ENCODE peak calls at places on chromosomes 4 and X, in eight cellular contexts. One of them, this sample, is unnamed.

GRCh38 chr4:23614284-23614892 is 275.5 kb downstream of the PPARGC1A start:
- DNase-seq in neural crest cell: no peak
- DNase-seq in AG09319: no peak
- DNase-seq in spleen: no peak
- DNase-seq in MM.1S: peak
- DNase-seq in endodermal cell: peak
- DNase-seq in RWPE1: no peak
- DNase-seq in lower leg skin: no peak
- DNase-seq in this sample: no peak

GRCh38 chr4:185710487-185710995 is 101.5 kb downstream of the SORBS2 start:
- DNase-seq in neural crest cell: no peak
- DNase-seq in AG09319: no peak
- DNase-seq in spleen: no peak
- DNase-seq in endodermal cell: no peak
- DNase-seq in RWPE1: no peak
- DNase-seq in lower leg skin: no peak
- DNase-seq in MM.1S: no peak
- DNase-seq in this sample: no peak

GRCh38 chrX:42832764-42833549 is 55.0 kb upstream of the PPP1R2C start:
- DNase-seq in spleen: no peak
- DNase-seq in AG09319: no peak
- DNase-seq in neural crest cell: no peak
- DNase-seq in RWPE1: no peak
- DNase-seq in MM.1S: no peak
- DNase-seq in endodermal cell: no peak
- DNase-seq in lower leg skin: no peak
- DNase-seq in this sample: no peak

GRCh38 chrX:99117011-99117410 is 1293.1 kb downstream of the PCDH19 start:
- DNase-seq in neural crest cell: no peak
- DNase-seq in MM.1S: no peak
- DNase-seq in AG09319: no peak
- DNase-seq in spleen: no peak
- DNase-seq in endodermal cell: no peak
- DNase-seq in RWPE1: no peak
- DNase-seq in lower leg skin: no peak
- DNase-seq in this sample: no peak

GRCh38 chrX:14528629-14529287 is 578 bp upstream of the GLRA2 start:
- DNase-seq in neural crest cell: peak
- DNase-seq in lower leg skin: peak
- DNase-seq in AG09319: no peak
- DNase-seq in MM.1S: peak
- DNase-seq in RWPE1: peak
- DNase-seq in spleen: peak
- DNase-seq in endodermal cell: peak
- DNase-seq in this sample: peak

GRCh38 chr4:132417220-132417619 is 731.9 kb upstream of the PCDH10 start:
- DNase-seq in MM.1S: no peak
- DNase-seq in RWPE1: no peak
- DNase-seq in spleen: no peak
- DNase-seq in lower leg skin: no peak
- DNase-seq in neural crest cell: no peak
- DNase-seq in endodermal cell: no peak
- DNase-seq in AG09319: no peak
- DNase-seq in this sample: no peak

GRCh38 chr4:122050836-122051235 is 99.0 kb upstream of the TRPC3 start:
- DNase-seq in RWPE1: no peak
- DNase-seq in neural crest cell: no peak
- DNase-seq in AG09319: no peak
- DNase-seq in lower leg skin: no peak
- DNase-seq in endodermal cell: no peak
- DNase-seq in spleen: no peak
- DNase-seq in MM.1S: no peak
- DNase-seq in this sample: no peak

GRCh38 chr4:7813674-7814073 is 126.0 kb downstream of the AFAP1 start:
- DNase-seq in lower leg skin: peak
- DNase-seq in RWPE1: no peak
- DNase-seq in AG09319: no peak
- DNase-seq in spleen: no peak
- DNase-seq in neural crest cell: no peak
- DNase-seq in endodermal cell: no peak
- DNase-seq in MM.1S: no peak
- DNase-seq in this sample: no peak

GRCh38 chr4:74059161-74059829 is 20.8 kb upstream of the CXCL3 start:
- DNase-seq in lower leg skin: no peak
- DNase-seq in neural crest cell: no peak
- DNase-seq in RWPE1: no peak
- DNase-seq in endodermal cell: no peak
- DNase-seq in spleen: no peak
- DNase-seq in AG09319: no peak
- DNase-seq in MM.1S: no peak
- DNase-seq in this sample: no peak

GRCh38 chr4:101792056-101792575 is 1.6 kb downstream of the BANK1 start:
- DNase-seq in neural crest cell: no peak
- DNase-seq in spleen: no peak
- DNase-seq in lower leg skin: no peak
- DNase-seq in endodermal cell: no peak
- DNase-seq in RWPE1: peak
- DNase-seq in MM.1S: no peak
- DNase-seq in AG09319: no peak
- DNase-seq in this sample: no peak

GRCh38 chrX:10030570-10030969 is 63.4 kb downstream of the CLDN34 start:
- DNase-seq in lower leg skin: no peak
- DNase-seq in AG09319: no peak
- DNase-seq in neural crest cell: no peak
- DNase-seq in endodermal cell: no peak
- DNase-seq in RWPE1: no peak
- DNase-seq in spleen: no peak
- DNase-seq in MM.1S: no peak
- DNase-seq in this sample: no peak

GRCh38 chr4:113008726-113009125 is 40.7 kb upstream of the ANK2 start:
- DNase-seq in AG09319: no peak
- DNase-seq in neural crest cell: no peak
- DNase-seq in MM.1S: no peak
- DNase-seq in endodermal cell: no peak
- DNase-seq in RWPE1: no peak
- DNase-seq in spleen: no peak
- DNase-seq in lower leg skin: no peak
- DNase-seq in this sample: no peak
- TF ChIP-seq CTCF in AG09319: no peak
- TF ChIP-seq CTCF in neural crest cell: no peak
- TF ChIP-seq CTCF in MM.1S: no peak
- TF ChIP-seq CTCF in endodermal cell: no peak
- TF ChIP-seq CTCF in RWPE1: no peak
- TF ChIP-seq CTCF in spleen: no peak
- TF ChIP-seq CTCF in lower leg skin: no peak
- TF ChIP-seq CTCF in this sample: no peak

GRCh38 chr4:116092961-116093360 is 979.5 kb upstream of the NDST4 start:
- DNase-seq in endodermal cell: no peak
- DNase-seq in MM.1S: no peak
- DNase-seq in AG09319: no peak
- DNase-seq in RWPE1: peak
- DNase-seq in spleen: no peak
- DNase-seq in lower leg skin: no peak
- DNase-seq in neural crest cell: no peak
- DNase-seq in this sample: no peak
- TF ChIP-seq CTCF in endodermal cell: no peak
- TF ChIP-seq CTCF in MM.1S: no peak
- TF ChIP-seq CTCF in AG09319: no peak
- TF ChIP-seq CTCF in RWPE1: no peak
- TF ChIP-seq CTCF in spleen: no peak
- TF ChIP-seq CTCF in lower leg skin: no peak
- TF ChIP-seq CTCF in neural crest cell: no peak
- TF ChIP-seq CTCF in this sample: no peak

GRCh38 chr4:164771088-164771487 is 17.2 kb downstream of the SMIM31 start:
- DNase-seq in neural crest cell: no peak
- DNase-seq in RWPE1: no peak
- DNase-seq in AG09319: no peak
- DNase-seq in spleen: no peak
- DNase-seq in endodermal cell: no peak
- DNase-seq in MM.1S: no peak
- DNase-seq in lower leg skin: no peak
- DNase-seq in this sample: no peak

GRCh38 chr4:164770051-164770724 is 16.3 kb downstream of the SMIM31 start:
- DNase-seq in lower leg skin: no peak
- DNase-seq in RWPE1: no peak
- DNase-seq in spleen: no peak
- DNase-seq in MM.1S: no peak
- DNase-seq in endodermal cell: no peak
- DNase-seq in AG09319: no peak
- DNase-seq in neural crest cell: no peak
- DNase-seq in this sample: no peak

GRCh38 chr4:164765096-164765495 is 11.2 kb downstream of the SMIM31 start:
- DNase-seq in AG09319: no peak
- DNase-seq in RWPE1: no peak
- DNase-seq in lower leg skin: no peak
- DNase-seq in spleen: no peak
- DNase-seq in endodermal cell: no peak
- DNase-seq in MM.1S: no peak
- DNase-seq in neural crest cell: no peak
- DNase-seq in this sample: no peak

GRCh38 chr4:164772076-164772475 is 18.1 kb downstream of the SMIM31 start:
- DNase-seq in endodermal cell: no peak
- DNase-seq in AG09319: no peak
- DNase-seq in RWPE1: no peak
- DNase-seq in lower leg skin: no peak
- DNase-seq in MM.1S: no peak
- DNase-seq in neural crest cell: no peak
- DNase-seq in spleen: no peak
- DNase-seq in this sample: no peak

GRCh38 chr4:164768516-164768915 is 14.6 kb downstream of the SMIM31 start:
- DNase-seq in AG09319: no peak
- DNase-seq in MM.1S: peak
- DNase-seq in lower leg skin: no peak
- DNase-seq in endodermal cell: no peak
- DNase-seq in RWPE1: no peak
- DNase-seq in neural crest cell: no peak
- DNase-seq in spleen: no peak
- DNase-seq in this sample: no peak
- TF ChIP-seq CTCF in AG09319: peak
- TF ChIP-seq CTCF in MM.1S: peak
- TF ChIP-seq CTCF in lower leg skin: no peak
- TF ChIP-seq CTCF in endodermal cell: peak
- TF ChIP-seq CTCF in RWPE1: peak
- TF ChIP-seq CTCF in neural crest cell: peak
- TF ChIP-seq CTCF in spleen: no peak
- TF ChIP-seq CTCF in this sample: peak

DNA sequence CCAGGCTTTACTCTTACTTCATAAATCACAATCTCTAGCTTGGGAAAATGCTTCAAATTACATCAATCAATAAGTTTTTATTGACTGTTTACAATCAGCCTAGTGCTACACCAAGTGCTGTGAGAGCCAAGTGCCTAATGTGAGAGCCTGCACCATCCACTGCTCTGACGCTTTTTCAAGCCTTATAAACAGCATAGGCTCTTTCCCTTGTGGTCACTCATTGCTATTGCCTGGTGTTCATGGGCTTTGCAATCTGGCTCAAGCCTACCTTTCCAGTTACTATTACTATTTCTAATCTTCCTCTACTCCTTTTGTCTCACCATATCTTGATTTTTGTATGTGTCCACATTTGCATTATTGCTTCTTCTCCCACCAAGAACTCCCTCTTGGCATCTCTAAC is 77.0 kb downstream of the REELD1 start:
- DNase-seq in RWPE1: no peak
- DNase-seq in neural crest cell: no peak
- DNase-seq in lower leg skin: no peak
- DNase-seq in endodermal cell: no peak
- DNase-seq in AG09319: no peak
- DNase-seq in spleen: no peak
- DNase-seq in MM.1S: no peak
- DNase-seq in this sample: no peak
- TF ChIP-seq CTCF in RWPE1: no peak
- TF ChIP-seq CTCF in neural crest cell: no peak
- TF ChIP-seq CTCF in lower leg skin: no peak
- TF ChIP-seq CTCF in endodermal cell: peak
- TF ChIP-seq CTCF in AG09319: no peak
- TF ChIP-seq CTCF in spleen: no peak
- TF ChIP-seq CTCF in MM.1S: no peak
- TF ChIP-seq CTCF in this sample: no peak

GRCh38 chr4:4985844-4986243 is 33.4 kb downstream of the CYTL1 start:
- DNase-seq in spleen: no peak
- DNase-seq in lower leg skin: no peak
- DNase-seq in MM.1S: no peak
- DNase-seq in RWPE1: no peak
- DNase-seq in AG09319: no peak
- DNase-seq in endodermal cell: peak
- DNase-seq in neural crest cell: no peak
- DNase-seq in this sample: no peak
- TF ChIP-seq CTCF in spleen: no peak
- TF ChIP-seq CTCF in lower leg skin: no peak
- TF ChIP-seq CTCF in MM.1S: no peak
- TF ChIP-seq CTCF in RWPE1: no peak
- TF ChIP-seq CTCF in AG09319: peak
- TF ChIP-seq CTCF in endodermal cell: peak
- TF ChIP-seq CTCF in neural crest cell: no peak
- TF ChIP-seq CTCF in this sample: no peak

GRCh38 chr4:139085141-139085540 is 69.6 kb downstream of the NOCT start:
- DNase-seq in spleen: no peak
- DNase-seq in RWPE1: no peak
- DNase-seq in neural crest cell: no peak
- DNase-seq in endodermal cell: no peak
- DNase-seq in MM.1S: peak
- DNase-seq in lower leg skin: no peak
- DNase-seq in AG09319: no peak
- DNase-seq in this sample: no peak
- TF ChIP-seq CTCF in spleen: no peak
- TF ChIP-seq CTCF in RWPE1: peak
- TF ChIP-seq CTCF in neural crest cell: peak
- TF ChIP-seq CTCF in endodermal cell: peak
- TF ChIP-seq CTCF in MM.1S: peak
- TF ChIP-seq CTCF in lower leg skin: no peak
- TF ChIP-seq CTCF in AG09319: peak
- TF ChIP-seq CTCF in this sample: peak

DNA sequence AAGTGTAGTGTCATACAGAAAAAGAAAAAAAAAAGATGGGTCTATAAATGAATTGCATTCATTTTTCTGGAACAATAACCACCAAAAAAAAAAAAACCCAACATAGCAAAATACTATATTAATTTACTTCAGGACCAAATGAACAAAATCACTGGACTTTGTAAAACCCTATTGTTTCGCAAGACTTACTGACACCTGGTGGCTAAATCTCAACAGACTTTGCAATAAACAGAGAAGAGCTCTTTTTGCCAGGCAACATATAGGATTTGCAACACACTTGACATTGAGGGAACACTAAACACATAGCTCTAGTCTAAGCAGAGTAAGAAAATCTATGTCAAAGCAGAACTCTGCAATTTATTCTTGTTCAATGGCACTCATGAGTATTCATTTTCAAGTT is 990.2 kb downstream of the STPG2 start:
- DNase-seq in lower leg skin: no peak
- DNase-seq in RWPE1: no peak
- DNase-seq in endodermal cell: no peak
- DNase-seq in MM.1S: peak
- DNase-seq in neural crest cell: no peak
- DNase-seq in AG09319: no peak
- DNase-seq in spleen: no peak
- DNase-seq in this sample: no peak
- TF ChIP-seq CTCF in lower leg skin: no peak
- TF ChIP-seq CTCF in RWPE1: peak
- TF ChIP-seq CTCF in endodermal cell: peak
- TF ChIP-seq CTCF in MM.1S: peak
- TF ChIP-seq CTCF in neural crest cell: peak
- TF ChIP-seq CTCF in AG09319: no peak
- TF ChIP-seq CTCF in spleen: no peak
- TF ChIP-seq CTCF in this sample: peak

GRCh38 chr4:37970702-37971101 is 10.5 kb downstream of the PTTG2 start:
- DNase-seq in RWPE1: peak
- DNase-seq in lower leg skin: peak
- DNase-seq in endodermal cell: peak
- DNase-seq in AG09319: no peak
- DNase-seq in MM.1S: peak
- DNase-seq in spleen: peak
- DNase-seq in neural crest cell: no peak
- DNase-seq in this sample: no peak
- TF ChIP-seq CTCF in RWPE1: peak
- TF ChIP-seq CTCF in lower leg skin: no peak
- TF ChIP-seq CTCF in endodermal cell: peak
- TF ChIP-seq CTCF in AG09319: peak
- TF ChIP-seq CTCF in MM.1S: peak
- TF ChIP-seq CTCF in spleen: peak
- TF ChIP-seq CTCF in neural crest cell: peak
- TF ChIP-seq CTCF in this sample: peak

This sample was measured in GM13977.